ENCODE peak calls at places on chromosomes 12 and 14, in eight cellular contexts. One of them, this sample, is unnamed.

GRCh38 chr12:125169870-125170269 is 104.6 kb downstream of the AACS start:
- DNase-seq in esophagus squamous epithelium: no peak
- DNase-seq in mammary epithelial cell: no peak
- DNase-seq in pancreas: no peak
- DNase-seq in GM23338: no peak
- DNase-seq in MM.1S: no peak
- DNase-seq in astrocyte: no peak
- DNase-seq in heart left ventricle: no peak
- DNase-seq in this sample: no peak

GRCh38 chr12:27068863-27069262 is 13.5 kb downstream of the C12orf71 start:
- DNase-seq in esophagus squamous epithelium: no peak
- DNase-seq in mammary epithelial cell: no peak
- DNase-seq in pancreas: no peak
- DNase-seq in GM23338: no peak
- DNase-seq in MM.1S: no peak
- DNase-seq in astrocyte: no peak
- DNase-seq in heart left ventricle: no peak
- DNase-seq in this sample: no peak

GRCh38 chr12:7131502-7131866 is 1.3 kb downstream of the CLSTN3 start:
- DNase-seq in esophagus squamous epithelium: no peak
- DNase-seq in mammary epithelial cell: no peak
- DNase-seq in pancreas: no peak
- DNase-seq in GM23338: peak; percentile 64
- DNase-seq in MM.1S: no peak
- DNase-seq in astrocyte: no peak
- DNase-seq in heart left ventricle: no peak
- DNase-seq in this sample: no peak

GRCh38 chr14:42013560-42013959 is 406.9 kb downstream of the LRFN5 start:
- DNase-seq in esophagus squamous epithelium: no peak
- DNase-seq in mammary epithelial cell: no peak
- DNase-seq in pancreas: no peak
- DNase-seq in GM23338: no peak
- DNase-seq in MM.1S: no peak
- DNase-seq in astrocyte: peak; percentile 4
- DNase-seq in heart left ventricle: no peak
- DNase-seq in this sample: no peak

GRCh38 chr14:87255046-87255445 is 737.9 kb downstream of the GALC start:
- DNase-seq in esophagus squamous epithelium: no peak
- DNase-seq in mammary epithelial cell: no peak
- DNase-seq in pancreas: no peak
- DNase-seq in GM23338: no peak
- DNase-seq in MM.1S: no peak
- DNase-seq in astrocyte: no peak
- DNase-seq in heart left ventricle: no peak
- DNase-seq in this sample: no peak

GRCh38 chr12:95548056-95548538 is 3.2 kb downstream of the USP44 start:
- DNase-seq in esophagus squamous epithelium: no peak
- DNase-seq in mammary epithelial cell: no peak
- DNase-seq in pancreas: peak; percentile 76
- DNase-seq in GM23338: peak; percentile 68
- DNase-seq in MM.1S: no peak
- DNase-seq in astrocyte: peak; percentile 2
- DNase-seq in heart left ventricle: peak; percentile 10
- DNase-seq in this sample: peak; percentile 82

GRCh38 chr14:95006479-95006878 is 150.8 kb downstream of the DICER1 start:
- DNase-seq in esophagus squamous epithelium: no peak
- DNase-seq in mammary epithelial cell: peak; percentile 20
- DNase-seq in pancreas: no peak
- DNase-seq in GM23338: no peak
- DNase-seq in MM.1S: no peak
- DNase-seq in astrocyte: no peak
- DNase-seq in heart left ventricle: no peak
- DNase-seq in this sample: no peak

GRCh38 chr14:94403312-94403711 is 14.9 kb upstream of the SERPINA1 start:
- DNase-seq in esophagus squamous epithelium: no peak
- DNase-seq in mammary epithelial cell: peak; percentile 24
- DNase-seq in pancreas: no peak
- DNase-seq in GM23338: no peak
- DNase-seq in MM.1S: no peak
- DNase-seq in astrocyte: no peak
- DNase-seq in heart left ventricle: no peak
- DNase-seq in this sample: no peak

GRCh38 chr12:26713885-26714383 is 119.1 kb downstream of the ITPR2 start:
- DNase-seq in esophagus squamous epithelium: no peak
- DNase-seq in mammary epithelial cell: no peak
- DNase-seq in pancreas: no peak
- DNase-seq in GM23338: no peak
- DNase-seq in MM.1S: no peak
- DNase-seq in astrocyte: no peak
- DNase-seq in heart left ventricle: no peak
- DNase-seq in this sample: no peak

GRCh38 chr12:45725631-45726593 is 3.6 kb upstream of the ARID2 start:
- DNase-seq in esophagus squamous epithelium: no peak
- DNase-seq in mammary epithelial cell: peak; percentile 49
- DNase-seq in pancreas: no peak
- DNase-seq in GM23338: peak; percentile 35
- DNase-seq in MM.1S: peak; percentile 62
- DNase-seq in astrocyte: peak; percentile 25
- DNase-seq in heart left ventricle: peak; percentile 23
- DNase-seq in this sample: peak; percentile 77

GRCh38 chr12:110249105-110249504 is 31.9 kb upstream of the ATP2A2 start:
- DNase-seq in esophagus squamous epithelium: no peak
- DNase-seq in mammary epithelial cell: no peak
- DNase-seq in pancreas: no peak
- DNase-seq in GM23338: no peak
- DNase-seq in MM.1S: no peak
- DNase-seq in astrocyte: no peak
- DNase-seq in heart left ventricle: peak; percentile 21
- DNase-seq in this sample: no peak

GRCh38 chr12:1318327-1319031 is 275.9 kb downstream of the FBXL14 start:
- DNase-seq in esophagus squamous epithelium: no peak
- DNase-seq in mammary epithelial cell: peak; percentile 52
- DNase-seq in pancreas: no peak
- DNase-seq in GM23338: peak; percentile 48
- DNase-seq in MM.1S: no peak
- DNase-seq in astrocyte: peak; percentile 62
- DNase-seq in heart left ventricle: no peak
- DNase-seq in this sample: peak; percentile 69

GRCh38 chr12:9345163-9345562 is 137.0 kb upstream of the PZP start:
- DNase-seq in esophagus squamous epithelium: no peak
- DNase-seq in mammary epithelial cell: no peak
- DNase-seq in pancreas: no peak
- DNase-seq in GM23338: no peak
- DNase-seq in MM.1S: no peak
- DNase-seq in astrocyte: no peak
- DNase-seq in heart left ventricle: no peak
- DNase-seq in this sample: no peak

GRCh38 chr14:102539544-102540309 is 30.2 kb upstream of the ANKRD9 start:
- DNase-seq in esophagus squamous epithelium: no peak
- DNase-seq in mammary epithelial cell: no peak
- DNase-seq in pancreas: no peak
- DNase-seq in GM23338: no peak
- DNase-seq in MM.1S: no peak
- DNase-seq in astrocyte: peak; percentile 49
- DNase-seq in heart left ventricle: peak; percentile 77
- DNase-seq in this sample: peak; percentile 88

GRCh38 chr14:39265032-39265431 is 31.3 kb downstream of the MIA2 start:
- DNase-seq in esophagus squamous epithelium: no peak
- DNase-seq in mammary epithelial cell: peak; percentile 61
- DNase-seq in pancreas: no peak
- DNase-seq in GM23338: no peak
- DNase-seq in MM.1S: no peak
- DNase-seq in astrocyte: peak; percentile 47
- DNase-seq in heart left ventricle: no peak
- DNase-seq in this sample: no peak

GRCh38 chr12:62783881-62784280 is 151.1 kb downstream of the PPM1H start:
- DNase-seq in esophagus squamous epithelium: no peak
- DNase-seq in mammary epithelial cell: no peak
- DNase-seq in pancreas: no peak
- DNase-seq in GM23338: peak; percentile 37
- DNase-seq in MM.1S: no peak
- DNase-seq in astrocyte: peak; percentile 22
- DNase-seq in heart left ventricle: no peak
- DNase-seq in this sample: peak; percentile 51

GRCh38 chr12:122527478-122527944 is 462 bp downstream of the KNTC1 start:
- DNase-seq in esophagus squamous epithelium: no peak
- DNase-seq in mammary epithelial cell: peak; percentile 35
- DNase-seq in pancreas: no peak
- DNase-seq in GM23338: peak; percentile 51
- DNase-seq in MM.1S: peak; percentile 23
- DNase-seq in astrocyte: no peak
- DNase-seq in heart left ventricle: no peak
- DNase-seq in this sample: no peak

DNA sequence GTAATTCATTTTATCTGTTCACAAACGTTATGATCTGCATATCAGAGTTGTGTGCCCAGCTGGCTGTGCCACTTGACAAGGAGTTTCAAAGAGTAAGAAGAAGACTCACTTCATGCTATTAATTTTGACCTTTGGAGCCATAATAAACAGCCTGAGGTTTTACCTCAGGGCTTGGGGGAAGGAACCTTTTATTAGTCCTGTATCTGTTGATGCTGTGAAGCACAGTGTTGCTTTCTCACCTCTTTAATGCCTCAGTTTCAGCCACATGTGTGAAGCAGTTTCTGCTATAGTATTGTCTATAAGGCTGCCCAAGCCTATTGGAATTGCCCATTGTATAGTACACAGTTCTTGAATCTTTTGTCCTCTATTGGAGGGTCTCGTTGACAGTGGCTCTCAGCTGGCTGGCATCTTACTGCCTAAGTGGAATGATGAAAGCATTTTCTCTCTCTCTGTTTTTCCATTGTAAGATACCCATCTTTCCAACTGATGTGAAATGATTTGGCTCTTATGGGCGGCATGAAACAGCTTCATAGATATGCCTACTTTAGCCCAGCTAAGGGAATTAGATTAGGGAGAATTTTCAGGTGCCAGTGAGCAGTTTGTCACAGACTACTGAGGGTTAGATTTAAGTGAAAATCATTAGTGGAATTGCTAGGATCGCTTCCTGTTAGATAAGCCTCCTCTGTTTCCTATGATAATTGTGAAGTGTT is 34.8 kb downstream of the GPATCH2L start:
- DNase-seq in esophagus squamous epithelium: no peak
- DNase-seq in mammary epithelial cell: no peak
- DNase-seq in pancreas: no peak
- DNase-seq in GM23338: no peak
- DNase-seq in MM.1S: no peak
- DNase-seq in astrocyte: no peak
- DNase-seq in heart left ventricle: no peak
- DNase-seq in this sample: no peak
- H3K36me3 ChIP-seq in esophagus squamous epithelium: peaks cover 85% of the 10 kb centered on the region
- H3K36me3 ChIP-seq in mammary epithelial cell: peaks cover 21% of the 10 kb centered on the region
- H3K36me3 ChIP-seq in pancreas: no peaks in the 10 kb centered on the region
- H3K36me3 ChIP-seq in GM23338: peaks cover 5% of the 10 kb centered on the region
- H3K36me3 ChIP-seq in MM.1S: no peaks in the 10 kb centered on the region
- H3K36me3 ChIP-seq in astrocyte: peaks cover 36% of the 10 kb centered on the region
- H3K36me3 ChIP-seq in heart left ventricle: peaks cover 50% of the 10 kb centered on the region
- H3K36me3 ChIP-seq in this sample: peaks cover 21% of the 10 kb centered on the region

GRCh38 chr12:105085537-105085936 is 1.3 kb upstream of the ALDH1L2 start:
- DNase-seq in esophagus squamous epithelium: no peak
- DNase-seq in mammary epithelial cell: no peak
- DNase-seq in pancreas: no peak
- DNase-seq in GM23338: peak; percentile 45
- DNase-seq in MM.1S: no peak
- DNase-seq in astrocyte: no peak
- DNase-seq in heart left ventricle: no peak
- DNase-seq in this sample: no peak

GRCh38 chr12:105083041-105083440 is 1.2 kb downstream of the ALDH1L2 start:
- DNase-seq in esophagus squamous epithelium: no peak
- DNase-seq in mammary epithelial cell: no peak
- DNase-seq in pancreas: no peak
- DNase-seq in GM23338: peak; percentile 25
- DNase-seq in MM.1S: no peak
- DNase-seq in astrocyte: no peak
- DNase-seq in heart left ventricle: no peak
- DNase-seq in this sample: peak; percentile 58

GRCh38 chr12:105084251-105085250 is at the start of gene ALDH1L2:
- DNase-seq in esophagus squamous epithelium: peak; percentile 16
- DNase-seq in mammary epithelial cell: peak; percentile 81
- DNase-seq in pancreas: peak; percentile 96
- DNase-seq in GM23338: peak; percentile 91
- DNase-seq in MM.1S: peak; percentile 77
- DNase-seq in astrocyte: peak; percentile 79
- DNase-seq in heart left ventricle: peak; percentile 82
- DNase-seq in this sample: peak; percentile 95

GRCh38 chr12:105079011-105079570 is 5.2 kb downstream of the ALDH1L2 start:
- DNase-seq in esophagus squamous epithelium: no peak
- DNase-seq in mammary epithelial cell: no peak
- DNase-seq in pancreas: no peak
- DNase-seq in GM23338: no peak
- DNase-seq in MM.1S: no peak
- DNase-seq in astrocyte: no peak
- DNase-seq in heart left ventricle: no peak
- DNase-seq in this sample: no peak

GRCh38 chr12:105083551-105084105 is 630 bp downstream of the ALDH1L2 start:
- DNase-seq in esophagus squamous epithelium: no peak
- DNase-seq in mammary epithelial cell: peak; percentile 58
- DNase-seq in pancreas: peak; percentile 69
- DNase-seq in GM23338: peak; percentile 37
- DNase-seq in MM.1S: peak; percentile 51
- DNase-seq in astrocyte: peak; percentile 63
- DNase-seq in heart left ventricle: peak; percentile 33
- DNase-seq in this sample: peak; percentile 80
- TF ChIP-seq CTCF in esophagus squamous epithelium: no peak
- TF ChIP-seq CTCF in mammary epithelial cell: no peak
- TF ChIP-seq CTCF in pancreas: no peak
- TF ChIP-seq CTCF in GM23338: no peak
- TF ChIP-seq CTCF in MM.1S: peak; percentile 20
- TF ChIP-seq CTCF in astrocyte: no peak
- TF ChIP-seq CTCF in heart left ventricle: no peak
- TF ChIP-seq CTCF in this sample: no peak

GRCh38 chr12:48775991-48776649 is 12.8 kb downstream of the ADCY6 start:
- DNase-seq in esophagus squamous epithelium: no peak
- DNase-seq in mammary epithelial cell: no peak
- DNase-seq in pancreas: no peak
- DNase-seq in GM23338: no peak
- DNase-seq in MM.1S: no peak
- DNase-seq in astrocyte: no peak
- DNase-seq in heart left ventricle: no peak
- DNase-seq in this sample: peak; percentile 45
- H3K36me3 ChIP-seq in esophagus squamous epithelium: peaks cover 71% of the 10 kb centered on the region
- H3K36me3 ChIP-seq in mammary epithelial cell: peaks cover 5% of the 10 kb centered on the region
- H3K36me3 ChIP-seq in pancreas: peaks cover 6% of the 10 kb centered on the region
- H3K36me3 ChIP-seq in GM23338: no peaks in the 10 kb centered on the region
- H3K36me3 ChIP-seq in MM.1S: no peaks in the 10 kb centered on the region
- H3K36me3 ChIP-seq in astrocyte: peaks cover 28% of the 10 kb centered on the region
- H3K36me3 ChIP-seq in heart left ventricle: peaks cover 70% of the 10 kb centered on the region
- H3K36me3 ChIP-seq in this sample: peaks cover 60% of the 10 kb centered on the region

DNA sequence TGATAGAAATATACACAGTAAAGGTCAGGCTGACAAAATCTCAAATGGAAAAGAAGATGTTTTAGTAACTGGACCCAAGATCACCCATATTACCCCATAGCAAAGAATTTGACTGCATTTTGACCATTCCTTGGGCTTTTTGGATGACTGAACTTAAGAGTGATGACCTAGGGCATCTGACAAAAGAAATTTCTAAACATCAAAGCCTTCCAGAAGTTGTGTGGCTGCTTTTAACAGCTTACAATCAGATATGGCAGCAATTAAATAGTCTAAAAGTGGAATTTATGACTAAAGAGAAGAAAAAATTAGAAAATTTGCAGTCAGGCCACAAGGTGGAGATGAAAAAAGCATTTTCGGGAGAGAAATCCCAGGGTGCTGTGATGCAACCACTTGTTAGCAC is 563.0 kb downstream of the RERGL start:
- DNase-seq in esophagus squamous epithelium: no peak
- DNase-seq in mammary epithelial cell: no peak
- DNase-seq in pancreas: no peak
- DNase-seq in GM23338: peak; percentile 6
- DNase-seq in MM.1S: no peak
- DNase-seq in astrocyte: no peak
- DNase-seq in heart left ventricle: no peak
- DNase-seq in this sample: no peak
- TF ChIP-seq CTCF in esophagus squamous epithelium: no peak
- TF ChIP-seq CTCF in mammary epithelial cell: no peak
- TF ChIP-seq CTCF in pancreas: no peak
- TF ChIP-seq CTCF in GM23338: peak; percentile 18
- TF ChIP-seq CTCF in MM.1S: no peak
- TF ChIP-seq CTCF in astrocyte: no peak
- TF ChIP-seq CTCF in heart left ventricle: no peak
- TF ChIP-seq CTCF in this sample: no peak

This sample was measured in osteoblast.